ENCODE peak calls at places on chromosomes 6 and 20, in four cellular contexts. C, I, B and A are unnamed samples.

GRCh38 chr6:129635396-129636164 is 74.4 kb downstream of the ARHGAP18 start:
- DNase-seq in B (no peak), C (no peak), I (no peak), A (no peak)

GRCh38 chr6:170031684-170032121 is 259.2 kb downstream of the DLL1 start:
- DNase-seq in C (no peak), I (no peak), B (no peak), A (no peak)

GRCh38 chr20:7333846-7334245 is 566.4 kb downstream of the BMP2 start:
- DNase-seq in C (no peak), B (no peak), I (no peak), A (no peak)

GRCh38 chr6:125191916-125192609 is 38.5 kb downstream of the TPD52L1 start:
- DNase-seq in B (peak), C (peak), I (peak), A (no peak)

GRCh38 chr6:1542764-1543163 is 67.0 kb upstream of the FOXC1 start:
- DNase-seq in B (no peak), C (no peak), I (no peak), A (no peak)

GRCh38 chr6:156960525-156960924 is 183.3 kb downstream of the ARID1B start:
- DNase-seq in C (no peak), I (no peak), B (no peak), A (no peak)

GRCh38 chr6:77678048-77678447 is 25.2 kb downstream of the MEI4 start:
- DNase-seq in B (no peak), I (no peak), C (no peak), A (no peak)

GRCh38 chr20:4167261-4168004 is 152.1 kb upstream of the RNF24 start:
- DNase-seq in I (no peak), C (peak), B (no peak), A (peak)

GRCh38 chr20:20017852-20018245 is 687 bp downstream of the NAA20 start:
- DNase-seq in I (no peak), B (peak), C (no peak), A (no peak)

GRCh38 chr6:117371492-117371891 is 54.2 kb downstream of the ROS1 start:
- DNase-seq in B (no peak), I (no peak), C (no peak), A (no peak)